ENCODE peak calls at places on chromosomes 7 and 10, in five cellular contexts. One of them, this sample, is unnamed. For H3K4me1, the result is how much of the 10 kb centered on the place peaks cover.

GRCh38 chr10:3776796-3777571 is 8.0 kb downstream of the KLF6 start:
- DNase-seq in ovary: no peak
- DNase-seq in cardiac muscle cell: no peak
- DNase-seq in upper lobe of right lung: no peak
- DNase-seq in MM.1S: no peak
- DNase-seq in this sample: peak

GRCh38 chr10:122062831-122063674 is 74.1 kb downstream of the TACC2 start:
- DNase-seq in cardiac muscle cell: peak
- DNase-seq in ovary: peak
- DNase-seq in MM.1S: no peak
- DNase-seq in upper lobe of right lung: peak
- DNase-seq in this sample: peak

GRCh38 chr7:240887-241421 is 48.6 kb downstream of the FAM20C start:
- DNase-seq in ovary: no peak
- DNase-seq in upper lobe of right lung: no peak
- DNase-seq in cardiac muscle cell: no peak
- DNase-seq in MM.1S: no peak
- DNase-seq in this sample: no peak

GRCh38 chr7:140485463-140486265 is 6.4 kb upstream of the MKRN1 start:
- DNase-seq in MM.1S: no peak
- DNase-seq in cardiac muscle cell: no peak
- DNase-seq in ovary: no peak
- DNase-seq in upper lobe of right lung: no peak
- DNase-seq in this sample: no peak

GRCh38 chr7:66700633-66701131 is 39.9 kb upstream of the RABGEF1 start:
- DNase-seq in ovary: no peak
- DNase-seq in cardiac muscle cell: no peak
- DNase-seq in MM.1S: no peak
- DNase-seq in upper lobe of right lung: no peak
- DNase-seq in this sample: no peak

GRCh38 chr10:43371418-43371817 is at the start of gene FXYD4:
- DNase-seq in upper lobe of right lung: peak
- DNase-seq in ovary: no peak
- DNase-seq in MM.1S: no peak
- DNase-seq in cardiac muscle cell: no peak
- DNase-seq in this sample: peak

GRCh38 chr7:47039899-47040298 is 542.0 kb downstream of the TNS3 start:
- DNase-seq in ovary: no peak
- DNase-seq in upper lobe of right lung: no peak
- DNase-seq in cardiac muscle cell: no peak
- DNase-seq in MM.1S: no peak
- DNase-seq in this sample: no peak

GRCh38 chr7:46945328-46945727 is 636.6 kb downstream of the TNS3 start:
- DNase-seq in ovary: no peak
- DNase-seq in MM.1S: no peak
- DNase-seq in cardiac muscle cell: no peak
- DNase-seq in upper lobe of right lung: no peak
- DNase-seq in this sample: no peak

GRCh38 chr7:8277394-8277982 is 15.5 kb upstream of the ICA1 start:
- DNase-seq in upper lobe of right lung: no peak
- DNase-seq in MM.1S: peak
- DNase-seq in cardiac muscle cell: peak
- DNase-seq in ovary: no peak
- DNase-seq in this sample: no peak

GRCh38 chr7:2001601-2002442 is 230.9 kb downstream of the MAD1L1 start:
- DNase-seq in upper lobe of right lung: peak
- DNase-seq in cardiac muscle cell: no peak
- DNase-seq in MM.1S: no peak
- DNase-seq in ovary: peak
- DNase-seq in this sample: peak

GRCh38 chr7:155257482-155258232 is 40.0 kb upstream of the INSIG1 start:
- DNase-seq in upper lobe of right lung: no peak
- DNase-seq in MM.1S: no peak
- DNase-seq in cardiac muscle cell: no peak
- DNase-seq in ovary: no peak
- DNase-seq in this sample: peak

GRCh38 chr7:5396542-5396941 is 27.1 kb downstream of the TNRC18 start:
- DNase-seq in upper lobe of right lung: peak
- DNase-seq in ovary: no peak
- DNase-seq in cardiac muscle cell: no peak
- DNase-seq in MM.1S: peak
- DNase-seq in this sample: no peak

GRCh38 chr10:113093188-113094113 is 143.4 kb downstream of the TCF7L2 start:
- DNase-seq in ovary: no peak
- DNase-seq in MM.1S: no peak
- DNase-seq in cardiac muscle cell: no peak
- DNase-seq in upper lobe of right lung: peak
- DNase-seq in this sample: no peak

GRCh38 chr10:3844626-3845025 is 59.6 kb upstream of the KLF6 start:
- DNase-seq in cardiac muscle cell: no peak
- DNase-seq in upper lobe of right lung: no peak
- DNase-seq in MM.1S: no peak
- DNase-seq in ovary: no peak
- DNase-seq in this sample: no peak

GRCh38 chr7:6242561-6242960 is 29.9 kb downstream of the CYTH3 start:
- DNase-seq in cardiac muscle cell: no peak
- DNase-seq in MM.1S: no peak
- DNase-seq in upper lobe of right lung: no peak
- DNase-seq in ovary: no peak
- DNase-seq in this sample: no peak

GRCh38 chr7:131007439-131008330 is 273.7 kb upstream of the KLF14 start:
- DNase-seq in cardiac muscle cell: peak
- DNase-seq in upper lobe of right lung: no peak
- DNase-seq in MM.1S: no peak
- DNase-seq in ovary: peak
- DNase-seq in this sample: peak

GRCh38 chr7:108147031-108147563 is 16.9 kb upstream of the LAMB4 start:
- DNase-seq in cardiac muscle cell: no peak
- DNase-seq in upper lobe of right lung: no peak
- DNase-seq in MM.1S: no peak
- DNase-seq in ovary: peak
- DNase-seq in this sample: no peak

DNA sequence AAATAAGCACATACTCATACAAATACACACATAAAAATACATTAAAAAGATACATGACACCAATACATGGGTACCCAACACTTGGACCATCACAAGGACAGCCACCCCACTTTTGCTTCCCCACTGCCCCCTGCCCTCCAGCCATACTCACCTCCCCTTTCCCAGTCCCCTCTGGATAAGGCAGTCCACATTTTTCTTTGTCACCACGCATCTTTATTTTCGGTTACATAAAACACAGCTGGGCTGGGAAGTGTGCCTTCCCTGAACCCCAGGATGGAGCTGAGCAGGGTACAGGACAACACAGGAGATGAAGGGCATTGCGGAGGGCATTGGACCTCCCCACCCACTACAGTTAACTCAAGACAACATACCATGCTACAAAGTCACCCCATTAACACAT is 1.1 kb upstream of the HOXA3 start:
- DNase-seq in cardiac muscle cell: no peak
- DNase-seq in MM.1S: no peak
- DNase-seq in upper lobe of right lung: no peak
- DNase-seq in ovary: no peak
- DNase-seq in this sample: no peak
- H3K4me1 ChIP-seq in cardiac muscle cell: under half
- H3K4me1 ChIP-seq in MM.1S: under half
- H3K4me1 ChIP-seq in upper lobe of right lung: under half
- H3K4me1 ChIP-seq in ovary: under half
- H3K4me1 ChIP-seq in this sample: under half

GRCh38 chr7:134694299-134694698 is 47.6 kb downstream of the BPGM start:
- DNase-seq in MM.1S: no peak
- DNase-seq in cardiac muscle cell: peak
- DNase-seq in ovary: no peak
- DNase-seq in upper lobe of right lung: no peak
- DNase-seq in this sample: no peak

GRCh38 chr7:134695321-134695860 is 48.7 kb downstream of the BPGM start:
- DNase-seq in upper lobe of right lung: no peak
- DNase-seq in cardiac muscle cell: no peak
- DNase-seq in ovary: peak
- DNase-seq in MM.1S: no peak
- DNase-seq in this sample: no peak

GRCh38 chr7:134694767-134695166 is 48.1 kb downstream of the BPGM start:
- DNase-seq in MM.1S: no peak
- DNase-seq in ovary: no peak
- DNase-seq in cardiac muscle cell: no peak
- DNase-seq in upper lobe of right lung: no peak
- DNase-seq in this sample: no peak

GRCh38 chr7:134691820-134692705 is 45.4 kb downstream of the BPGM start:
- DNase-seq in upper lobe of right lung: no peak
- DNase-seq in ovary: peak
- DNase-seq in MM.1S: no peak
- DNase-seq in cardiac muscle cell: no peak
- DNase-seq in this sample: peak

DNA sequence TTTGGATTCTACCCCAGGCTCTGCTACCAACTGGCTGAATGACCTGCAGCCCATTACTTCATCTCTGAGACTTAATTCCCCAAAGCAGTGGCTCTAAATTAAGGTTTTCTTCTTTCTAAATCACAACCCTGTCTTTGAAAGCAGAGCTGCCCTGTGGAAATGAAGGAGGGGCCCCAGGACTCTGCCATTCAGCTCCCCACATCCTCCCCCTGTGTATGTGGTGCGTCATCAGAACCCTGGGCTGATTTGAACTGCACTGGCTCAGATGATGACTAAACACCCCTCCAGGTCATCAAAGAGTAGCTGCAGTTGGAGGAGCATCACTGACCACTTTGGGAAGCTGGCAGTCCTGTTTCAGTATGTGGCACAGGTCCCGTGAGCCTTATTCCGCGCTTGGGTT is 46.6 kb downstream of the BPGM start:
- DNase-seq in ovary: peak
- DNase-seq in cardiac muscle cell: no peak
- DNase-seq in upper lobe of right lung: no peak
- DNase-seq in MM.1S: no peak
- DNase-seq in this sample: peak
- H3K4me1 ChIP-seq in ovary: under half
- H3K4me1 ChIP-seq in cardiac muscle cell: under half
- H3K4me1 ChIP-seq in upper lobe of right lung: under half
- H3K4me1 ChIP-seq in MM.1S: under half
- H3K4me1 ChIP-seq in this sample: under half

GRCh38 chr7:102434039-102434481 is 685 bp downstream of the ORAI2 start:
- DNase-seq in cardiac muscle cell: no peak
- DNase-seq in MM.1S: peak
- DNase-seq in ovary: peak
- DNase-seq in upper lobe of right lung: no peak
- DNase-seq in this sample: no peak

GRCh38 chr7:102431617-102432298 is 1.6 kb upstream of the ORAI2 start:
- DNase-seq in ovary: no peak
- DNase-seq in MM.1S: peak
- DNase-seq in upper lobe of right lung: no peak
- DNase-seq in cardiac muscle cell: peak
- DNase-seq in this sample: no peak

GRCh38 chr7:102432476-102433318 is 678 bp upstream of the ORAI2 start:
- DNase-seq in MM.1S: peak
- DNase-seq in ovary: no peak
- DNase-seq in upper lobe of right lung: no peak
- DNase-seq in cardiac muscle cell: peak
- DNase-seq in this sample: no peak

GRCh38 chr7:102436123-102436522 is 2.7 kb downstream of the ORAI2 start:
- DNase-seq in cardiac muscle cell: no peak
- DNase-seq in upper lobe of right lung: no peak
- DNase-seq in MM.1S: no peak
- DNase-seq in ovary: no peak
- DNase-seq in this sample: no peak

DNA sequence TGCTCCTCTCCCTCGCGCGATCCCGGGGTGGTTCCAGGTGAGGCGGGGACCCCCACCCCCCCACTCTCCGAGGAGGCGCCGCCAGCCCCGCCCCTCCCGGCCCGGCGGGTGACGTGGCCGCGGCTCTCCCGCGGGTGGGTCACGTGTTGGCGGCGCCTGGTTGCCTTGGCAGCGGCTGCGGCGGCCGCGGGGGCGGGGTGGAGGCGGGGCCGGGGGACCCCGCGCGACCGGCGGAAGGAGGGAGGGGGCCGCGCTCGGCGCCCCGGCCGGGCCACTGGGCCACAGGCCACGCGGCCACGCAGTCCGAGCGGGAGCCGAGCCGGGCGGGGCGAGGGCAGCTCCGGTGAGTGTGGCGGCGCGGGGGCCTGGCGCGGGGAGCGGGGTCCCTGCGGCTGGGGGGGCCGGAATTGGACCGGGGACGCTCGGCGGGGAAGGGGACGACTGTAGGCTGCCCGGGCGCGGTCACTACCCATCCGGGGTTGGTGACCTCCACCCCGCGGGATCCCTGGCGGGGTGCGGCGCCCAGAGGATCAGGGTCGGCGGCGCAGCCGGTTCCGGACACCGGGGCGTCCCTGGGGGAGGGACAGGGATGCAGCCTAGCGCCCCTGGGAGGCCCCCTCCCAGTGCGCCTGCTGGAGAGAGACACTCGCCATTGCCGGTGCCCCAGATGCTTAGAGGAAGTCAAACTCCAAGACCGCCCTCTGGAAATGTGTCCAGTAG is at the start of gene ORAI2:
- DNase-seq in cardiac muscle cell: peak
- DNase-seq in MM.1S: peak
- DNase-seq in upper lobe of right lung: peak
- DNase-seq in ovary: peak
- DNase-seq in this sample: peak
- H3K4me1 ChIP-seq in cardiac muscle cell: under half
- H3K4me1 ChIP-seq in MM.1S: under half
- H3K4me1 ChIP-seq in upper lobe of right lung: under half
- H3K4me1 ChIP-seq in ovary: under half
- H3K4me1 ChIP-seq in this sample: under half

DNA sequence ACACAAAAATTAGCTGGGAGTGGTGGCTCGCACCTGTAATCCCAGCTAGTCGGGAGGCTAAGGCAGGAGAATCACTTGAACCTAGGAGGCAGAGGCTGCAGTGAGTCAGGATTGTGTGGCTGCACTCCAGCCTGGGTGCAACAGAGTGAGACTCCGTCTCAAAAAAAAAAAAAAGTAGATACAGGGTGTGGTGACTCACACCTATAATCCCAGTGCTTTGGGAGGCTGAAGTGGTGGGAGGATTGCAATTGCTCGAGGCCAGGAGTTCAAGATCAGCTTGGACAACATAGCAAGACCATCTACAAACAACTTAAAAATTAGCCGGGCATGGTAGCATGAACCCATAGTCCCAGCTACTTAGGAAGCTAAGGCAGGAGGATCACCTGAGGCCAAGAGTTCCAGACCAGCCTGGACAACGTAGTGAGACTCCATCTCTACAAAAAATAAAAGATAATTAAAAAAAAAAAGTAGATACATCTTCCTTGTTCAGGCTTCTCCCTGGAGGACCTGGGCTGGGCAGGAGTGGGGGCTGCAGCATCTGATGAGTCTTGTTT is 2.0 kb downstream of the MOSPD3 start:
- DNase-seq in cardiac muscle cell: no peak
- DNase-seq in MM.1S: no peak
- DNase-seq in upper lobe of right lung: no peak
- DNase-seq in ovary: no peak
- DNase-seq in this sample: no peak
- H3K4me1 ChIP-seq in cardiac muscle cell: under half
- H3K4me1 ChIP-seq in MM.1S: under half
- H3K4me1 ChIP-seq in upper lobe of right lung: under half
- H3K4me1 ChIP-seq in ovary: under half
- H3K4me1 ChIP-seq in this sample: under half

DNA sequence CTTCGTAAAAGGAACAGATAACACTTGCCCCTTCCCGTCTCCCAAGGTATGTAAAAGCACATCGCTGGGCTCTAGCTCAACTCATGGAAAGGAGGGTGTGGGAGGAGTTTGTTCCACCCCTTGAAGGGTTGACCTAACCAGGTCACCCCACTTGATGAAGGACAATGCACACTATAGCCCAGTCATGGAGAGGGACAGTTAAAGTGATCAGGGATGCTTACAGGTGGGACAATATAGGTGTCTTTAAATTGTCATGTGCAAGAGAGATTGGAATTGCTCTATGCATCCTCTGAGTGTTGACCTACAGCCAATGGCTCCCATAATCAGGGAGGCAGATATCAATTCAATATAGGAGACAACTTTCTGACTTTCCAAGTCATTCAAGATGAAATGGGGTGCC is 448.2 kb downstream of the GRID1 start:
- DNase-seq in cardiac muscle cell: no peak
- DNase-seq in ovary: no peak
- DNase-seq in upper lobe of right lung: no peak
- DNase-seq in MM.1S: no peak
- DNase-seq in this sample: no peak
- H3K4me1 ChIP-seq in cardiac muscle cell: under half
- H3K4me1 ChIP-seq in ovary: under half
- H3K4me1 ChIP-seq in upper lobe of right lung: under half
- H3K4me1 ChIP-seq in MM.1S: under half
- H3K4me1 ChIP-seq in this sample: under half

This sample was measured in aorta.